ENCODE peak calls at places on chromosomes 6 and 20, in five cellular contexts. P, R, N, M and C are unnamed samples.

GRCh38 chr6:150616581-150616980 is 16.9 kb downstream of the PLEKHG1 start:
- DNase-seq in M (no peak), N (no peak), P (no peak), R (no peak), C (no peak)

GRCh38 chr6:138987299-138987642 is 782 bp downstream of the REPS1 start:
- DNase-seq in R (no peak), M (no peak), P (no peak), N (no peak), C (no peak)

GRCh38 chr20:51374961-51375360 is 167.6 kb downstream of the NFATC2 start:
- DNase-seq in P (no peak), N (no peak), M (no peak), R (no peak), C (no peak)

GRCh38 chr6:128512296-128512695 is 8.1 kb downstream of the PTPRK start:
- DNase-seq in M (no peak), N (no peak), R (no peak), P (no peak), C (no peak)

GRCh38 chr6:84568971-84569370 is 195.4 kb downstream of the TBX18 start:
- DNase-seq in N (peak), M (no peak), R (no peak), P (peak), C (peak)

GRCh38 chr6:113732384-113732966 is 124.7 kb upstream of the MARCKS start:
- DNase-seq in R (no peak), M (no peak), P (peak), N (peak), C (no peak)

GRCh38 chr6:120055071-120055470 is 705.5 kb upstream of the MAN1A1 start:
- DNase-seq in R (no peak), N (no peak), P (no peak), M (no peak), C (no peak)

GRCh38 chr6:88650029-88650619 is 313.3 kb downstream of the RNGTT start:
- DNase-seq in P (peak), N (peak), M (no peak), R (no peak), C (peak)

GRCh38 chr6:134590449-134590848 is 272.5 kb upstream of the SGK1 start:
- DNase-seq in P (peak), N (peak), M (no peak), R (no peak), C (peak)

GRCh38 chr6:100346828-100347227 is 117.9 kb downstream of the SIM1 start:
- DNase-seq in R (no peak), M (no peak), P (peak), N (peak), C (peak)

GRCh38 chr6:91083226-91083625 is 496.4 kb upstream of the MAP3K7 start:
- DNase-seq in M (no peak), N (no peak), R (no peak), P (no peak), C (peak)

GRCh38 chr6:148951662-148952061 is 204.8 kb downstream of the UST start:
- DNase-seq in N (no peak), M (no peak), P (no peak), R (no peak), C (no peak)

GRCh38 chr6:46626976-46627375 is 25.6 kb downstream of the CYP39A1 start:
- DNase-seq in R (no peak), P (no peak), M (no peak), N (no peak), C (no peak)

GRCh38 chr6:8483650-8484049 is 48.3 kb upstream of the SLC35B3 start:
- DNase-seq in P (no peak), M (no peak), R (no peak), N (no peak), C (no peak)

GRCh38 chr6:82022614-82023102 is 224.9 kb downstream of the IBTK start:
- DNase-seq in N (peak), R (no peak), P (peak), M (no peak), C (peak)